ENCODE peak calls at places on chromosomes 7 and 10, in nine cellular contexts. Z, V, R, O, Q, B, M, H and E are unnamed samples.

GRCh38 chr10:61390841-61391240 is 62.3 kb downstream of the TMEM26 start:
- DNase-seq in Z (no peak), V (no peak), R (no peak), O (no peak), Q (no peak), B (no peak), M (no peak), H (no peak), E (no peak)

GRCh38 chr10:73246322-73246782 is 703 bp downstream of the DNAJC9 start:
- DNase-seq in Z (no peak), V (no peak), R (no peak), O (peak), Q (no peak), B (no peak), M (no peak), H (no peak), E (no peak)

GRCh38 chr7:99380823-99381663 is 6.5 kb downstream of the ARPC1B start:
- DNase-seq in Z (peak), V (peak), R (no peak), O (peak), Q (no peak), B (no peak), M (no peak), H (peak), E (peak)

GRCh38 chr10:61179734-61180133 is 235.7 kb upstream of the RHOBTB1 start:
- DNase-seq in Z (no peak), V (no peak), R (no peak), O (no peak), Q (no peak), B (no peak), M (no peak), H (no peak), E (no peak)

GRCh38 chr10:12382157-12382548 is 32.8 kb downstream of the CAMK1D start:
- DNase-seq in Z (no peak), V (no peak), R (no peak), O (no peak), Q (no peak), B (no peak), M (no peak), H (no peak), E (no peak)

GRCh38 chr10:80110986-80111385 is 21.5 kb upstream of the PLAC9 start:
- DNase-seq in Z (peak), V (no peak), R (no peak), O (no peak), Q (no peak), B (peak), M (no peak), H (no peak), E (no peak)

GRCh38 chr10:61135276-61135721 is 191.3 kb upstream of the RHOBTB1 start:
- DNase-seq in Z (no peak), V (no peak), R (no peak), O (no peak), Q (no peak), B (no peak), M (no peak), H (no peak), E (no peak)

GRCh38 chr10:100697070-100697469 is 48.3 kb upstream of the PAX2 start:
- DNase-seq in Z (peak), V (peak), R (no peak), O (peak), Q (no peak), B (no peak), M (peak), H (no peak), E (no peak)